ENCODE peak calls at places on chromosomes 16 and 17, in five cellular contexts. One of them, this sample, is unnamed.

GRCh38 chr17:32912218-32912897 is 15.6 kb upstream of the TMEM98 start:
- DNase-seq in fibroblast of the aortic adventitia: peak
- DNase-seq in transverse colon: peak
- DNase-seq in left ventricle myocardium inferior: peak
- DNase-seq in pancreas: peak
- DNase-seq in this sample: peak

GRCh38 chr17:78368854-78369495 is 9.1 kb upstream of the SOCS3 start:
- DNase-seq in left ventricle myocardium inferior: no peak
- DNase-seq in transverse colon: no peak
- DNase-seq in fibroblast of the aortic adventitia: no peak
- DNase-seq in pancreas: no peak
- DNase-seq in this sample: no peak

GRCh38 chr17:17352836-17353624 is 49.9 kb downstream of the NT5M start:
- DNase-seq in fibroblast of the aortic adventitia: no peak
- DNase-seq in pancreas: no peak
- DNase-seq in left ventricle myocardium inferior: no peak
- DNase-seq in transverse colon: no peak
- DNase-seq in this sample: no peak

GRCh38 chr16:9122969-9123368 is 31.5 kb downstream of the HAPSTR1 start:
- DNase-seq in left ventricle myocardium inferior: no peak
- DNase-seq in fibroblast of the aortic adventitia: no peak
- DNase-seq in transverse colon: no peak
- DNase-seq in pancreas: no peak
- DNase-seq in this sample: no peak

GRCh38 chr16:85750021-85750826 is 672 bp downstream of the C16orf74 start:
- DNase-seq in fibroblast of the aortic adventitia: peak
- DNase-seq in transverse colon: peak
- DNase-seq in left ventricle myocardium inferior: peak
- DNase-seq in pancreas: peak
- DNase-seq in this sample: peak

GRCh38 chr17:29784661-29785060 is 145.4 kb downstream of the SSH2 start:
- DNase-seq in pancreas: no peak
- DNase-seq in left ventricle myocardium inferior: no peak
- DNase-seq in transverse colon: no peak
- DNase-seq in fibroblast of the aortic adventitia: peak
- DNase-seq in this sample: peak

GRCh38 chr16:58148526-58148925 is 19.3 kb upstream of the CFAP20 start:
- DNase-seq in left ventricle myocardium inferior: no peak
- DNase-seq in fibroblast of the aortic adventitia: no peak
- DNase-seq in transverse colon: no peak
- DNase-seq in pancreas: no peak
- DNase-seq in this sample: no peak

GRCh38 chr17:59607817-59608403 is 11.8 kb upstream of the CLTC start:
- DNase-seq in fibroblast of the aortic adventitia: no peak
- DNase-seq in left ventricle myocardium inferior: no peak
- DNase-seq in pancreas: no peak
- DNase-seq in transverse colon: no peak
- DNase-seq in this sample: peak

GRCh38 chr17:32275060-32276042 is 9.7 kb downstream of the RHBDL3 start:
- DNase-seq in transverse colon: no peak
- DNase-seq in pancreas: no peak
- DNase-seq in left ventricle myocardium inferior: peak
- DNase-seq in fibroblast of the aortic adventitia: peak
- DNase-seq in this sample: peak

GRCh38 chr17:8479431-8479947 is 43.8 kb downstream of the NDEL1 start:
- DNase-seq in pancreas: peak
- DNase-seq in fibroblast of the aortic adventitia: peak
- DNase-seq in left ventricle myocardium inferior: peak
- DNase-seq in transverse colon: no peak
- DNase-seq in this sample: no peak

GRCh38 chr16:89598199-89598598 is 15.2 kb upstream of the DPEP1 start:
- DNase-seq in left ventricle myocardium inferior: no peak
- DNase-seq in pancreas: no peak
- DNase-seq in transverse colon: no peak
- DNase-seq in fibroblast of the aortic adventitia: peak
- DNase-seq in this sample: peak

GRCh38 chr16:67668495-67669157 is 2.0 kb downstream of the C16orf86 start:
- DNase-seq in left ventricle myocardium inferior: no peak
- DNase-seq in pancreas: no peak
- DNase-seq in fibroblast of the aortic adventitia: no peak
- DNase-seq in transverse colon: no peak
- DNase-seq in this sample: no peak

GRCh38 chr16:17133851-17134250 is 336.9 kb downstream of the XYLT1 start:
- DNase-seq in left ventricle myocardium inferior: no peak
- DNase-seq in transverse colon: no peak
- DNase-seq in pancreas: no peak
- DNase-seq in fibroblast of the aortic adventitia: no peak
- DNase-seq in this sample: no peak

GRCh38 chr17:73341350-73342056 is 29.7 kb upstream of the CDC42EP4 start:
- DNase-seq in transverse colon: no peak
- DNase-seq in fibroblast of the aortic adventitia: no peak
- DNase-seq in left ventricle myocardium inferior: no peak
- DNase-seq in pancreas: no peak
- DNase-seq in this sample: no peak

GRCh38 chr17:73342057-73342522 is 30.3 kb upstream of the CDC42EP4 start:
- DNase-seq in transverse colon: peak
- DNase-seq in left ventricle myocardium inferior: peak
- DNase-seq in fibroblast of the aortic adventitia: peak
- DNase-seq in pancreas: no peak
- DNase-seq in this sample: peak

GRCh38 chr17:73343168-73343634 is 31.4 kb upstream of the CDC42EP4 start:
- DNase-seq in fibroblast of the aortic adventitia: peak
- DNase-seq in left ventricle myocardium inferior: peak
- DNase-seq in pancreas: no peak
- DNase-seq in transverse colon: peak
- DNase-seq in this sample: peak

GRCh38 chr17:73343739-73344454 is 32.1 kb upstream of the CDC42EP4 start:
- DNase-seq in transverse colon: no peak
- DNase-seq in pancreas: no peak
- DNase-seq in fibroblast of the aortic adventitia: no peak
- DNase-seq in left ventricle myocardium inferior: no peak
- DNase-seq in this sample: no peak

GRCh38 chr17:73342549-73343167 is 30.9 kb upstream of the CDC42EP4 start:
- DNase-seq in transverse colon: no peak
- DNase-seq in fibroblast of the aortic adventitia: peak
- DNase-seq in left ventricle myocardium inferior: no peak
- DNase-seq in pancreas: no peak
- DNase-seq in this sample: peak
- H3K4me3 ChIP-seq in transverse colon: no peak
- H3K4me3 ChIP-seq in fibroblast of the aortic adventitia: peak
- H3K4me3 ChIP-seq in left ventricle myocardium inferior: peak
- H3K4me3 ChIP-seq in pancreas: no peak
- H3K4me3 ChIP-seq in this sample: peak

GRCh38 chr17:44113382-44113781 is 10.1 kb downstream of the HDAC5 start:
- DNase-seq in transverse colon: no peak
- DNase-seq in left ventricle myocardium inferior: no peak
- DNase-seq in fibroblast of the aortic adventitia: no peak
- DNase-seq in pancreas: no peak
- DNase-seq in this sample: no peak
- TF ChIP-seq CTCF in transverse colon: no peak
- TF ChIP-seq CTCF in left ventricle myocardium inferior: no peak
- TF ChIP-seq CTCF in fibroblast of the aortic adventitia: no peak
- TF ChIP-seq CTCF in pancreas: no peak
- TF ChIP-seq CTCF in this sample: no peak

GRCh38 chr17:44353656-44354331 is 8.7 kb downstream of the GRN start:
- DNase-seq in fibroblast of the aortic adventitia: no peak
- DNase-seq in pancreas: peak
- DNase-seq in transverse colon: peak
- DNase-seq in left ventricle myocardium inferior: peak
- DNase-seq in this sample: no peak
- H3K4me3 ChIP-seq in fibroblast of the aortic adventitia: peak
- H3K4me3 ChIP-seq in pancreas: no peak
- H3K4me3 ChIP-seq in transverse colon: peak
- H3K4me3 ChIP-seq in left ventricle myocardium inferior: peak
- H3K4me3 ChIP-seq in this sample: peak

DNA sequence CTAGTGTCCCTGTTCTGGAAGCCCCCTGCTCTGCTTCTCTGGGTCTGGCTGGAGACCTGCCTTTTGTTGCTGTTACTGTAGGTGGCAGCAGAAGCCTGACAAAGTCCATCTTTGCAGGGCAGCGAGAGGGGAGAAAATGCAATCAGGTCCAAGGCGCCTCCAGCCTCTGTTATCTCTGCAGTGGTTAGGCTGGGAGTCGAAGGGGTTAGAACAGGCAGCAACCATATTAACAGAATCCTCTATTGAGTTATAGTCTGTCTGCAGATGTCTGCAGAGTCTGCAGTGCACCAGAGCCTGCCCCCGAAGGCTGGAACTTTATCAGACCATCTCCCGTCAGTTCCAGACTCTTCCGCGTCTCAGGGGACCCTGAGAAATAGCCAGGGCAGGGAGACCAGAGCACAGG is 404.9 kb upstream of the EEF2KMT start:
- DNase-seq in fibroblast of the aortic adventitia: no peak
- DNase-seq in pancreas: no peak
- DNase-seq in transverse colon: peak
- DNase-seq in left ventricle myocardium inferior: no peak
- DNase-seq in this sample: no peak
- TF ChIP-seq CTCF in fibroblast of the aortic adventitia: no peak
- TF ChIP-seq CTCF in pancreas: no peak
- TF ChIP-seq CTCF in transverse colon: peak
- TF ChIP-seq CTCF in left ventricle myocardium inferior: peak
- TF ChIP-seq CTCF in this sample: no peak

GRCh38 chr16:2500937-2501750 is 12.6 kb upstream of the ATP6V0C start:
- DNase-seq in fibroblast of the aortic adventitia: peak
- DNase-seq in left ventricle myocardium inferior: peak
- DNase-seq in transverse colon: peak
- DNase-seq in pancreas: peak
- DNase-seq in this sample: peak
- H3K4me3 ChIP-seq in fibroblast of the aortic adventitia: no peak
- H3K4me3 ChIP-seq in left ventricle myocardium inferior: peak
- H3K4me3 ChIP-seq in transverse colon: peak
- H3K4me3 ChIP-seq in pancreas: no peak
- H3K4me3 ChIP-seq in this sample: peak

GRCh38 chr17:37494971-37495370 is 5.3 kb downstream of the DUSP14 start:
- DNase-seq in pancreas: no peak
- DNase-seq in left ventricle myocardium inferior: no peak
- DNase-seq in transverse colon: no peak
- DNase-seq in fibroblast of the aortic adventitia: no peak
- DNase-seq in this sample: no peak

GRCh38 chr17:37503148-37503547 is 13.5 kb downstream of the DUSP14 start:
- DNase-seq in transverse colon: no peak
- DNase-seq in fibroblast of the aortic adventitia: no peak
- DNase-seq in left ventricle myocardium inferior: no peak
- DNase-seq in pancreas: no peak
- DNase-seq in this sample: peak

GRCh38 chr17:37502009-37502936 is 12.6 kb downstream of the DUSP14 start:
- DNase-seq in pancreas: no peak
- DNase-seq in fibroblast of the aortic adventitia: no peak
- DNase-seq in left ventricle myocardium inferior: no peak
- DNase-seq in transverse colon: no peak
- DNase-seq in this sample: no peak

GRCh38 chr17:37505333-37505732 is 15.6 kb downstream of the DUSP14 start:
- DNase-seq in left ventricle myocardium inferior: no peak
- DNase-seq in transverse colon: no peak
- DNase-seq in pancreas: no peak
- DNase-seq in fibroblast of the aortic adventitia: no peak
- DNase-seq in this sample: no peak

GRCh38 chr17:37500378-37500777 is 10.7 kb downstream of the DUSP14 start:
- DNase-seq in pancreas: no peak
- DNase-seq in fibroblast of the aortic adventitia: no peak
- DNase-seq in transverse colon: no peak
- DNase-seq in left ventricle myocardium inferior: no peak
- DNase-seq in this sample: no peak
- TF ChIP-seq CTCF in pancreas: no peak
- TF ChIP-seq CTCF in fibroblast of the aortic adventitia: no peak
- TF ChIP-seq CTCF in transverse colon: no peak
- TF ChIP-seq CTCF in left ventricle myocardium inferior: no peak
- TF ChIP-seq CTCF in this sample: no peak